ENCODE peak calls at places on chromosomes 7 and 10, in four cellular contexts. U, X, S and V are unnamed samples.

GRCh38 chr7:115779561-115779960 is 251.0 kb downstream of the TFEC start:
- DNase-seq in S (no peak), U (no peak), X (no peak), V (no peak)

GRCh38 chr10:79409038-79410035 is 36.1 kb downstream of the ZCCHC24 start:
- DNase-seq in X (no peak), S (no peak), U (no peak), V (no peak)

GRCh38 chr7:113113912-113114311 is 4.4 kb downstream of the SMIM30 start:
- DNase-seq in X (no peak), S (peak), U (no peak), V (no peak)

GRCh38 chr7:92881091-92881485 is 44.7 kb upstream of the CDK6 start:
- DNase-seq in U (no peak), X (no peak), S (no peak), V (no peak)

GRCh38 chr7:19404912-19405329 is 259.7 kb upstream of the FERD3L start:
- DNase-seq in S (peak), X (no peak), U (peak), V (no peak)

GRCh38 chr7:25951414-25952276 is 200.4 kb upstream of the NFE2L3 start:
- DNase-seq in X (no peak), U (no peak), S (no peak), V (no peak)

GRCh38 chr10:52820316-52820715 is 47.7 kb upstream of the MBL2 start:
- DNase-seq in X (no peak), S (no peak), U (no peak), V (no peak)

GRCh38 chr7:98731651-98732050 is 114.6 kb downstream of the NPTX2 start:
- DNase-seq in U (no peak), X (no peak), S (no peak), V (no peak)

GRCh38 chr7:129774359-129774758 is 162.8 kb downstream of the NRF1 start:
- DNase-seq in X (no peak), U (no peak), S (no peak), V (no peak)

GRCh38 chr10:60760711-60761210 is 17.5 kb upstream of the CDK1 start:
- DNase-seq in S (no peak), U (no peak), X (no peak), V (no peak)

GRCh38 chr7:111820621-111821020 is 258.3 kb upstream of the IMMP2L start:
- DNase-seq in S (no peak), X (no peak), U (no peak), V (no peak)

GRCh38 chr10:6400331-6400730 is 179.7 kb downstream of the PRKCQ start:
- DNase-seq in X (no peak), S (no peak), U (no peak), V (no peak)

GRCh38 chr7:120825576-120825975 is 32.4 kb downstream of the TSPAN12 start:
- DNase-seq in U (no peak), S (no peak), X (no peak), V (no peak)

GRCh38 chr10:100327007-100327700 is 2.9 kb downstream of the PKD2L1 start:
- DNase-seq in S (no peak), U (no peak), X (no peak), V (peak)

GRCh38 chr10:129727071-129727470 is 237.0 kb downstream of the EBF3 start:
- DNase-seq in S (no peak), U (no peak), X (no peak), V (no peak)

GRCh38 chr7:28105234-28105633 is 75.4 kb downstream of the JAZF1 start:
- DNase-seq in X (no peak), U (no peak), S (peak), V (no peak)

GRCh38 chr7:107854989-107855388 is 36.0 kb upstream of the DLD start:
- DNase-seq in U (no peak), S (no peak), X (no peak), V (no peak)

GRCh38 chr10:30782543-30783461 is 153.2 kb upstream of the LYZL2 start:
- DNase-seq in S (peak), U (no peak), X (no peak), V (no peak)

GRCh38 chr10:83922246-83922860 is 217.0 kb upstream of the GHITM start:
- DNase-seq in X (no peak), S (no peak), U (no peak), V (no peak)

GRCh38 chr10:80596391-80597257 is 58.9 kb downstream of the SH2D4B start:
- DNase-seq in X (peak), U (no peak), S (peak), V (no peak)

GRCh38 chr10:30637881-30638467 is 8.4 kb upstream of the LYZL2 start:
- DNase-seq in S (peak), U (no peak), X (no peak), V (no peak)

GRCh38 chr10:13882112-13882711 is 295.4 kb downstream of the PRPF18 start:
- DNase-seq in S (peak), U (no peak), X (no peak), V (no peak)

GRCh38 chr10:71338728-71339495 is 19.9 kb downstream of the SLC29A3 start:
- DNase-seq in X (no peak), S (peak), U (no peak), V (no peak)

GRCh38 chr7:97006951-97007861 is 1.9 kb downstream of the DLX6 start:
- DNase-seq in X (no peak), U (no peak), S (peak), V (no peak)

GRCh38 chr7:25356534-25357151 is 128.4 kb upstream of the NPVF start:
- DNase-seq in U (no peak), X (no peak), S (no peak), V (no peak)

GRCh38 chr7:143462045-143462444 is 15.6 kb upstream of the TAS2R41 start:
- DNase-seq in X (no peak), S (peak), U (no peak), V (no peak)

GRCh38 chr7:135976312-135977019 is 693 bp downstream of the MTPN start:
- DNase-seq in X (peak), U (no peak), S (peak), V (no peak)

GRCh38 chr7:158353606-158354570 is 233.7 kb downstream of the PTPRN2 start:
- DNase-seq in S (peak), U (no peak), X (no peak), V (no peak)

GRCh38 chr7:135385209-135385608 is 124.7 kb downstream of the CNOT4 start:
- DNase-seq in X (no peak), S (no peak), U (no peak), V (no peak)

GRCh38 chr10:11046766-11047165 is 29.1 kb downstream of the CELF2 start:
- DNase-seq in U (no peak), X (no peak), S (no peak), V (no peak)

GRCh38 chr10:114576132-114576487 is 82.0 kb downstream of the ABLIM1 start:
- DNase-seq in X (no peak), U (no peak), S (no peak), V (no peak)